ENCODE peak calls at places on chromosome 17, in five cellular contexts. F is activated CD4-positive, CD25-positive, alpha-beta regulatory T cell; X is IMR-90; Y is NCI-H2029; V is Calu3. T is an unnamed sample.

GRCh38 chr17:77140878-77141767 is at the start of gene SEC14L1:
- DNase-seq in F (no peak), V (peak), Y (no peak), X (no peak), T (peak)

GRCh38 chr17:978110-979093 is 1.2 kb downstream of the NXN start:
- DNase-seq in V (no peak), X (peak), Y (no peak), F (no peak), T (peak)

GRCh38 chr17:43916385-43916784 is 9.0 kb upstream of the MPP2 start:
- DNase-seq in F (no peak), X (no peak), Y (no peak), V (no peak), T (no peak)

GRCh38 chr17:81535007-81535328 is 6.8 kb downstream of the FSCN2 start:
- DNase-seq in Y (no peak), X (no peak), V (no peak), F (no peak), T (no peak)

GRCh38 chr17:43125133-43125966 is at the start of gene BRCA1:
- DNase-seq in Y (peak), X (peak), V (peak), F (peak), T (peak)

GRCh38 chr17:82449883-82450356 is 632 bp downstream of the CYBC1 start:
- DNase-seq in Y (no peak), F (no peak), X (no peak), V (no peak), T (no peak)

GRCh38 chr17:8488931-8489330 is 53.2 kb downstream of the NDEL1 start:
- DNase-seq in Y (no peak), X (peak), F (no peak), V (no peak), T (no peak)

GRCh38 chr17:57913576-57914273 is 41.5 kb downstream of the CUEDC1 start:
- DNase-seq in Y (no peak), X (no peak), F (no peak), V (no peak), T (no peak)

GRCh38 chr17:67376509-67376891 is 581 bp upstream of the PITPNC1 start:
- DNase-seq in V (no peak), Y (no peak), X (peak), F (no peak), T (no peak)

GRCh38 chr17:21058098-21058893 is 15.5 kb upstream of the USP22 start:
- DNase-seq in X (peak), Y (no peak), F (no peak), V (no peak), T (no peak)

GRCh38 chr17:21357696-21358095 is 18.5 kb upstream of the KCNJ12 start:
- DNase-seq in Y (no peak), X (no peak), V (no peak), F (no peak), T (no peak)